ENCODE peak calls at places on chromosomes 4 and X, in six cellular contexts. X is DMS153; Z is naive thymus-derived CD8-positive, alpha-beta T cell; Y is Ammon's horn; H is NCI-H1417; P is neuronal stem cell. R is an unnamed sample.

GRCh38 chrX:118350221-118350620 is 4.3 kb downstream of the WDR44 start:
- DNase-seq in X (no peak), H (no peak), P (no peak), Z (no peak), Y (no peak), R (no peak)

GRCh38 chr4:87521757-87522374 is 7.3 kb downstream of the SPARCL1 start:
- DNase-seq in X (peak; percentile 96), H (peak; percentile 60), Y (no peak), P (no peak), Z (no peak), R (no peak)

GRCh38 chr4:88144866-88145300 is 13.6 kb downstream of the ABCG2 start:
- DNase-seq in Y (no peak), Z (no peak), P (no peak), X (no peak), H (no peak), R (no peak)

GRCh38 chrX:12794654-12795053 is 3.4 kb downstream of the PRPS2 start:
- DNase-seq in X (no peak), H (no peak), Y (no peak), Z (no peak), P (no peak), R (no peak)

GRCh38 chr4:145871209-145871608 is 67.4 kb downstream of the ZNF827 start:
- DNase-seq in Z (no peak), P (no peak), X (no peak), H (no peak), Y (no peak), R (no peak)

GRCh38 chrX:69361286-69361926 is 142.7 kb upstream of the NALF2 start:
- DNase-seq in Z (no peak), P (no peak), H (no peak), Y (no peak), X (no peak), R (no peak)

GRCh38 chrX:33336783-33337182 is 125.4 kb upstream of the DMD start:
- DNase-seq in Z (no peak), X (peak; percentile 13), Y (peak; percentile 59), H (no peak), P (no peak), R (no peak)

GRCh38 chr4:10053635-10054453 is 32.5 kb upstream of the SLC2A9 start:
- DNase-seq in H (no peak), Y (no peak), P (no peak), X (no peak), Z (no peak), R (no peak)

GRCh38 chr4:145285928-145286327 is 105.5 kb upstream of the OTUD4 start:
- DNase-seq in H (no peak), Z (no peak), X (no peak), P (no peak), Y (no peak), R (no peak)

GRCh38 chr4:40825014-40825838 is 75.5 kb downstream of the NSUN7 start:
- DNase-seq in P (no peak), H (no peak), X (no peak), Z (no peak), Y (no peak), R (no peak)

GRCh38 chr4:25874641-25875040 is 11.9 kb upstream of the SEL1L3 start:
- DNase-seq in Y (no peak), P (no peak), H (no peak), Z (no peak), X (no peak), R (no peak)

GRCh38 chr4:20193522-20193902 is 58.2 kb upstream of the SLIT2 start:
- DNase-seq in P (no peak), Y (no peak), X (no peak), H (no peak), Z (no peak), R (no peak)

GRCh38 chrX:153704021-153704526 is 16.3 kb downstream of the SLC6A8 start:
- DNase-seq in P (no peak), X (no peak), Z (no peak), H (no peak), Y (no peak), R (no peak)

GRCh38 chr4:143355540-143356217 is 19.0 kb downstream of the GAB1 start:
- DNase-seq in Y (no peak), P (no peak), H (no peak), X (no peak), Z (no peak), R (no peak)

GRCh38 chrX:28058906-28059305 is 77.7 kb upstream of the DCAF8L1 start:
- DNase-seq in Z (no peak), P (no peak), Y (no peak), X (peak; percentile 1), H (no peak), R (no peak)

GRCh38 chrX:25300994-25301393 is 285.2 kb upstream of the ARX start:
- DNase-seq in X (no peak), Z (no peak), P (no peak), Y (no peak), H (no peak), R (no peak)

GRCh38 chr4:99087887-99088484 is 602 bp downstream of the ADH5 start:
- DNase-seq in Z (no peak), Y (peak; percentile 70), H (no peak), X (no peak), P (no peak), R (peak; percentile 13)

GRCh38 chrX:13088155-13088485 is 43.7 kb upstream of the FAM9C start:
- DNase-seq in H (no peak), X (no peak), Y (no peak), Z (no peak), P (no peak), R (no peak)

GRCh38 chr4:17561195-17561909 is 15.6 kb upstream of the LAP3 start:
- DNase-seq in H (no peak), X (no peak), Y (peak; percentile 81), Z (no peak), P (no peak), R (peak; percentile 76)

GRCh38 chr4:109211671-109212070 is 90.8 kb downstream of the COL25A1 start:
- DNase-seq in H (no peak), Z (no peak), X (no peak), P (no peak), Y (no peak), R (no peak)

GRCh38 chr4:148311493-148311892 is 130.7 kb downstream of the NR3C2 start:
- DNase-seq in Y (no peak), Z (no peak), X (no peak), H (no peak), P (no peak), R (no peak)

R was measured in NCI-H146.